ENCODE peak calls at places on chromosomes 16 and 17, in four cellular contexts. One of them, this sample, is unnamed.

GRCh38 chr16:60582528-60582927 is 1453.7 kb downstream of the CDH8 start:
- DNase-seq in fibroblast of pulmonary artery: no peak
- DNase-seq in cardiac fibroblast: no peak
- DNase-seq in thoracic aorta: no peak
- DNase-seq in this sample: no peak

GRCh38 chr16:49869731-49870130 is 13.8 kb upstream of the ZNF423 start:
- DNase-seq in cardiac fibroblast: no peak
- DNase-seq in thoracic aorta: no peak
- DNase-seq in fibroblast of pulmonary artery: no peak
- DNase-seq in this sample: no peak

GRCh38 chr16:10026593-10026992 is 155.6 kb downstream of the GRIN2A start:
- DNase-seq in fibroblast of pulmonary artery: no peak
- DNase-seq in cardiac fibroblast: no peak
- DNase-seq in thoracic aorta: no peak
- DNase-seq in this sample: no peak

GRCh38 chr17:51119415-51120356 is 982 bp downstream of the SPAG9 start:
- DNase-seq in thoracic aorta: no peak
- DNase-seq in cardiac fibroblast: peak
- DNase-seq in fibroblast of pulmonary artery: peak
- DNase-seq in this sample: no peak

GRCh38 chr17:49002331-49002730 is 5.1 kb downstream of the IGF2BP1 start:
- DNase-seq in thoracic aorta: no peak
- DNase-seq in cardiac fibroblast: no peak
- DNase-seq in fibroblast of pulmonary artery: no peak
- DNase-seq in this sample: no peak

GRCh38 chr16:58121132-58121531 is 8.0 kb downstream of the CFAP20 start:
- DNase-seq in fibroblast of pulmonary artery: no peak
- DNase-seq in cardiac fibroblast: no peak
- DNase-seq in thoracic aorta: no peak
- DNase-seq in this sample: no peak

GRCh38 chr16:50627419-50627818 is 53.7 kb downstream of the SNX20 start:
- DNase-seq in cardiac fibroblast: peak
- DNase-seq in thoracic aorta: peak
- DNase-seq in fibroblast of pulmonary artery: peak
- DNase-seq in this sample: no peak

GRCh38 chr17:80762076-80762475 is 217.4 kb downstream of the RPTOR start:
- DNase-seq in cardiac fibroblast: no peak
- DNase-seq in fibroblast of pulmonary artery: no peak
- DNase-seq in thoracic aorta: no peak
- DNase-seq in this sample: no peak

GRCh38 chr16:19286827-19287226 is 1.3 kb downstream of the CLEC19A start:
- DNase-seq in thoracic aorta: no peak
- DNase-seq in cardiac fibroblast: no peak
- DNase-seq in fibroblast of pulmonary artery: no peak
- DNase-seq in this sample: no peak
- H3K4me3 ChIP-seq in thoracic aorta: no peak
- H3K4me3 ChIP-seq in cardiac fibroblast: no peak
- H3K4me3 ChIP-seq in fibroblast of pulmonary artery: no peak
- H3K4me3 ChIP-seq in this sample: no peak

GRCh38 chr16:11386791-11387546 is 41.7 kb downstream of the RMI2 start:
- DNase-seq in thoracic aorta: no peak
- DNase-seq in cardiac fibroblast: peak
- DNase-seq in fibroblast of pulmonary artery: peak
- DNase-seq in this sample: no peak
- TF ChIP-seq CTCF in thoracic aorta: peak
- TF ChIP-seq CTCF in cardiac fibroblast: peak
- TF ChIP-seq CTCF in fibroblast of pulmonary artery: peak
- TF ChIP-seq CTCF in this sample: peak

GRCh38 chr17:66304304-66305174 is 2.1 kb downstream of the PRKCA start:
- DNase-seq in cardiac fibroblast: peak
- DNase-seq in thoracic aorta: no peak
- DNase-seq in fibroblast of pulmonary artery: peak
- DNase-seq in this sample: no peak
- H3K4me3 ChIP-seq in cardiac fibroblast: peak
- H3K4me3 ChIP-seq in thoracic aorta: peak
- H3K4me3 ChIP-seq in fibroblast of pulmonary artery: peak
- H3K4me3 ChIP-seq in this sample: no peak

GRCh38 chr16:188674-189073 is 8.4 kb downstream of the HBQ1 start:
- DNase-seq in thoracic aorta: no peak
- DNase-seq in fibroblast of pulmonary artery: no peak
- DNase-seq in cardiac fibroblast: no peak
- DNase-seq in this sample: no peak
- TF ChIP-seq CTCF in thoracic aorta: no peak
- TF ChIP-seq CTCF in fibroblast of pulmonary artery: no peak
- TF ChIP-seq CTCF in cardiac fibroblast: no peak
- TF ChIP-seq CTCF in this sample: peak

GRCh38 chr17:11944587-11944986 is 52.7 kb downstream of the ZNF18 start:
- DNase-seq in thoracic aorta: no peak
- DNase-seq in fibroblast of pulmonary artery: peak
- DNase-seq in cardiac fibroblast: no peak
- DNase-seq in this sample: no peak

GRCh38 chr17:11950771-11951519 is 46.3 kb downstream of the ZNF18 start:
- DNase-seq in cardiac fibroblast: peak
- DNase-seq in fibroblast of pulmonary artery: peak
- DNase-seq in thoracic aorta: no peak
- DNase-seq in this sample: no peak

GRCh38 chr17:11943759-11944347 is 53.4 kb downstream of the ZNF18 start:
- DNase-seq in thoracic aorta: no peak
- DNase-seq in cardiac fibroblast: no peak
- DNase-seq in fibroblast of pulmonary artery: no peak
- DNase-seq in this sample: no peak

GRCh38 chr17:11952610-11953009 is 44.7 kb downstream of the ZNF18 start:
- DNase-seq in cardiac fibroblast: no peak
- DNase-seq in fibroblast of pulmonary artery: no peak
- DNase-seq in thoracic aorta: no peak
- DNase-seq in this sample: no peak

DNA sequence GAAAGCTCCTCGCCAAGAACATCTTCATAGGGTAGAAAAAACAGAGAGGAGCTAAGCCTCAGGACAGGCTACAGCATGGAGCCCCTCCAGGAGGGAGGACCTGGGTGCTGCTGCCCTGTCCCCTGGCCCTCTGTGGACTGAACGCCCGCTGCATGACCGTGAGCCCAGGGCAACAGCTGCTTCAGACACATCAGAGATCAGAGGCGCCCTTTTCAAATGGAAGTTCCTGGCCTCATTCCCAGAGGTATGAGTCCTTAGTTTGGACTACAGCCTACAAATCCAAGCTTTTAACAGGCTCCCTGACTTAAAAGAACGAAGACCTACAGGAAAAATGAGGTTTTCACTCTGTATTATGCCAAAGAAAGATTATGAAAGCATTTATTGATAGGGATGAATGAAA is 48.5 kb downstream of the ZNF18 start:
- DNase-seq in cardiac fibroblast: peak
- DNase-seq in thoracic aorta: no peak
- DNase-seq in fibroblast of pulmonary artery: peak
- DNase-seq in this sample: peak
- H3K4me3 ChIP-seq in cardiac fibroblast: no peak
- H3K4me3 ChIP-seq in thoracic aorta: peak
- H3K4me3 ChIP-seq in fibroblast of pulmonary artery: peak
- H3K4me3 ChIP-seq in this sample: no peak